ENCODE peak calls at places on chromosomes 4 and X, in seven cellular contexts. P is neuronal stem cell, E is DND-41, T is heart left ventricle, S is fibroblast of lung, M is IMR-90, X is bronchial epithelial cell. K is an unnamed sample. For H3K36me3, the result is how much of the 10 kb centered on the place peaks cover.

GRCh38 chr4:95095352-95095974 is 337.7 kb downstream of the BMPR1B start:
- DNase-seq in P (no peak), E (peak), T (no peak), S (peak), M (peak), X (peak), K (peak)

GRCh38 chr4:2702770-2703169 is 53.4 kb downstream of the TNIP2 start:
- DNase-seq in P (no peak), E (no peak), T (no peak), S (no peak), M (no peak), X (no peak), K (no peak)

GRCh38 chrX:45011131-45011530 is 138.1 kb downstream of the KDM6A start:
- DNase-seq in P (no peak), E (no peak), T (no peak), S (peak), M (peak), X (peak), K (no peak)

GRCh38 chrX:9534686-9535085 is 69.8 kb downstream of the TBL1X start:
- DNase-seq in P (no peak), E (no peak), T (no peak), S (peak), M (peak), X (no peak), K (no peak)

GRCh38 chr4:122666527-122667245 is 45.8 kb upstream of the IL21 start:
- DNase-seq in P (no peak), E (no peak), T (no peak), S (peak), M (peak), X (peak), K (no peak)

GRCh38 chr4:88009871-88010270 is 2.4 kb downstream of the PKD2 start:
- DNase-seq in P (no peak), E (no peak), T (no peak), S (no peak), M (no peak), X (no peak), K (no peak)

GRCh38 chrX:46561931-46562721 is 11.4 kb upstream of the CHST7 start:
- DNase-seq in P (no peak), E (no peak), T (peak), S (peak), M (no peak), X (no peak), K (peak)

GRCh38 chrX:143894938-143895337 is 11.1 kb downstream of the UBE2NL start:
- DNase-seq in P (no peak), E (no peak), T (no peak), S (no peak), M (no peak), X (no peak), K (no peak)

GRCh38 chrX:153764786-153765137 is 713 bp downstream of the PLXNB3 start:
- DNase-seq in P (no peak), E (no peak), T (no peak), S (no peak), M (no peak), X (no peak), K (no peak)

GRCh38 chr4:157170321-157170720 is 50.2 kb upstream of the GRIA2 start:
- DNase-seq in P (no peak), E (no peak), T (no peak), S (peak), M (peak), X (no peak), K (no peak)

GRCh38 chr4:39427477-39428119 is 20.9 kb downstream of the KLB start:
- DNase-seq in P (no peak), E (no peak), T (no peak), S (no peak), M (no peak), X (peak), K (no peak)

GRCh38 chrX:140817943-140818342 is 108.4 kb downstream of the LINC00632 start:
- DNase-seq in P (no peak), E (no peak), T (no peak), S (peak), M (peak), X (peak), K (no peak)

GRCh38 chrX:43225626-43226328 is 430.3 kb upstream of the MAOA start:
- DNase-seq in P (no peak), E (no peak), T (no peak), S (no peak), M (no peak), X (no peak), K (no peak)

GRCh38 chr4:145845118-145845517 is 93.5 kb downstream of the ZNF827 start:
- DNase-seq in P (no peak), E (no peak), T (no peak), S (no peak), M (no peak), X (no peak), K (no peak)

GRCh38 chrX:445727-446126 is 59.0 kb upstream of the PPP2R3B start:
- DNase-seq in P (no peak), E (no peak), T (no peak), S (no peak), M (no peak), X (no peak), K (no peak)

GRCh38 chr4:26936284-26937065 is 75.8 kb downstream of the STIM2 start:
- DNase-seq in P (no peak), E (no peak), T (no peak), S (peak), M (peak), X (no peak), K (no peak)

GRCh38 chrX:154890990-154891639 is 5.0 kb downstream of the F8A1 start:
- DNase-seq in P (no peak), E (no peak), T (no peak), S (no peak), M (no peak), X (no peak), K (no peak)

GRCh38 chr4:107824367-107825071 is at the start of gene SGMS2:
- DNase-seq in P (peak), E (no peak), T (peak), S (peak), M (peak), X (peak), K (peak)

GRCh38 chrX:1587161-1587560 is 4.2 kb upstream of the AKAP17A start:
- DNase-seq in P (no peak), E (peak), T (no peak), S (no peak), M (no peak), X (no peak), K (no peak)

GRCh38 chrX:21802054-21802660 is 37.3 kb upstream of the MBTPS2 start:
- DNase-seq in P (no peak), E (no peak), T (no peak), S (no peak), M (no peak), X (no peak), K (no peak)

GRCh38 chrX:102765794-102766193 is 45.3 kb downstream of the GPRASP3 start:
- DNase-seq in P (no peak), E (no peak), T (no peak), S (peak), M (peak), X (peak), K (no peak)

GRCh38 chr4:119286377-119287002 is 35.4 kb downstream of the FABP2 start:
- DNase-seq in P (peak), E (no peak), T (peak), S (peak), M (peak), X (peak), K (peak)

GRCh38 chr4:93178279-93178678 is 650.3 kb upstream of the ATOH1 start:
- DNase-seq in P (no peak), E (no peak), T (no peak), S (no peak), M (no peak), X (no peak), K (no peak)

GRCh38 chrX:12007881-12008280 is 130.4 kb upstream of the FRMPD4 start:
- DNase-seq in P (no peak), E (no peak), T (no peak), S (peak), M (peak), X (peak), K (no peak)

DNA sequence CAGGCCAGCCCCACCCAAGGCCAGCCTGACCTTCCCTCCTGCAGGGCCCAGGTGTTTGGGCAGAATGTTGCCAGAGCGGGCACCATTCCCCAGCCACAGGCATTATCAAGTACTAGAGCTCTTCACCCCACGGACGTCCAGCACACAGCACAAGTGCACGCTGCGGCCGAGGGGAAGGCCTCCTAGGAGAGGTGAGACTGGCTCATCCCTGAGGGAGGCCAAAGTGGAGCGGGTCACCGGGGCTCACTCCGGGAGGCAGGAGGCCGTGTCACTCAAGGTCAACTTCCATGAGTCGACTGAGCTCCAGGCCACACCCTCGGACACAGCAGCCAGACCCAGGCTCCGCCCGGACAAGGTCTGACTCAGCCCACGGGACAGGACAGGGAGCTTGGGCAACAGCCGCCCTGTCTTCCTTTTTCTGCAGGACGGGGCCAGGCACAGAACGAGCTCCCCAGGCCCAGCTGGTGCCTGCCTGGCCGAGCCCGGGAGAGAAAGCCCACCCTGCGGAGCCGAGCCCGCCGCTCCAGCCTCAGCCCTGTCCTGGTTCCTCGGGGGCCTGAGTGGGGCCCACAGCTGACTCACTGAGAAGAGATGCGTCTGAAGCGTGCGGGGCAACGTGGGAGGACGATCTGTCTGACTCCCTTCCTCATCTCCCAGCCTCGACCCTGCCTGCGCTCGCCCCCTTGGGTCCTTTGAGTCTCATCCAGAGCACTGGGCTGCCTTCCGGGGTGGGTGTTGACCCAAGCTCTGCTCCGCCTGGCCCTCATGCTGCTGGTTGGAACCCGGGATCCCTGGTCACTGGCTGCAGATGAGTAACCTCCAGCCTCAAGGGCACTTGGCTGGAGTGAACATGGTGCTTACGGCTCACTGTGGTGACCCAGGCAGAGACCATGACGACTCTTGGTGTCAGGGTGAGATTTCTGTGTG is 1.6 kb downstream of the SLC49A3 start:
- DNase-seq in P (no peak), E (no peak), T (peak), S (peak), M (peak), X (peak), K (no peak)
- H3K4me3 ChIP-seq in P (no peak), E (no peak), T (peak), S (no peak), M (no peak), X (no peak), K (no peak)

DNA sequence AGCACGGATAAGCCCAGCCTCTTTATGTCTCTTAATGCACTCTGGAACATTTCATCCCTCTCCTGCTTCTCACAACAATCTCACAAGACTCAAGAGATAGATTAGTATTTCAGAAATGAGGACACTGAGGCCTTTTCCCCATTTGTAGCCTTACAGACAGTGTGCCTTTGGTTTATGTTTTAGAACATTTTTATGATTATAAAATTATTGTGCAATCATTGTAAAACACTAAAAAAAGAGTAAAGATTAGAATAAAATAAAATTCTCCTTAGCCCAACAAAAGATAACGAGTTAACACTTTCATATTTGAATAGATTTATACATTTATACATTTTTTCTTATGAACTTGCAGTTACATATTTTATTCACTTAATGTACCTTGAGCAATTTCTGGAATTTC is 748.7 kb downstream of the TRIML1 start:
- DNase-seq in P (no peak), E (no peak), T (no peak), S (no peak), M (no peak), X (no peak), K (no peak)
- H3K36me3 ChIP-seq in P (under half), E (under half), T (under half), S (under half), M (under half), X (under half), K (under half)

GRCh38 chr4:37908488-37909343 is 17.8 kb downstream of the TBC1D1 start:
- DNase-seq in P (no peak), E (no peak), T (peak), S (peak), M (peak), X (peak), K (no peak)
- H3K4me3 ChIP-seq in P (no peak), E (no peak), T (peak), S (no peak), M (no peak), X (no peak), K (no peak)

DNA sequence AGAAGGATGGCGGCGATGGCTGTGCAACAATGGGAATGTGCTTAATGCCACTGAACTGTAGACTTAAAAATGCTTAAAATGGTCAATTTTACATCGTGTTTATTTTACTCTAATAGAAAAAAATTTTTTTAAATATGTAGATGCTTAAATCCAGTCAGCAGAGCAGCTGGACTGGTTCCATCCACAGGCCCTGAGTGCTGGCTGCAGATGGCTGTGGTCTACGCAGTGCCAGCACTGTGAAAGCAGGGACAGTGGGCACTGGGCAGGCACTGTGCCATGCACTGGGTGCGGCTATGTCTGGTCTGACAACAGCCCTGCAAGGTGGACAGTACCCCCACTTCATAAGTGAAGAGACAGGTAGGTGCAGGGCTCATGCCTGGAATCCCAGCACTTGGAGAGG is 175.2 kb downstream of the AFAP1 start:
- DNase-seq in P (no peak), E (no peak), T (no peak), S (no peak), M (no peak), X (no peak), K (no peak)
- H3K36me3 ChIP-seq in P (under half), E (under half), T (under half), S (under half), M (half or more), X (under half), K (under half)

GRCh38 chrX:85243761-85244410 is at the start of the genes SATL1 and ZNF711:
- DNase-seq in P (peak), E (peak), T (peak), S (peak), M (peak), X (no peak), K (no peak)

GRCh38 chrX:85244411-85245210 is 820 bp downstream of the ZNF711 start:
- DNase-seq in P (peak), E (peak), T (no peak), S (peak), M (peak), X (no peak), K (no peak)

GRCh38 chrX:85243155-85243554 is 424 bp downstream of the SATL1 start:
- DNase-seq in P (no peak), E (no peak), T (no peak), S (peak), M (no peak), X (no peak), K (no peak)
- H3K4me3 ChIP-seq in P (no peak), E (peak), T (no peak), S (no peak), M (peak), X (no peak), K (no peak)

DNA sequence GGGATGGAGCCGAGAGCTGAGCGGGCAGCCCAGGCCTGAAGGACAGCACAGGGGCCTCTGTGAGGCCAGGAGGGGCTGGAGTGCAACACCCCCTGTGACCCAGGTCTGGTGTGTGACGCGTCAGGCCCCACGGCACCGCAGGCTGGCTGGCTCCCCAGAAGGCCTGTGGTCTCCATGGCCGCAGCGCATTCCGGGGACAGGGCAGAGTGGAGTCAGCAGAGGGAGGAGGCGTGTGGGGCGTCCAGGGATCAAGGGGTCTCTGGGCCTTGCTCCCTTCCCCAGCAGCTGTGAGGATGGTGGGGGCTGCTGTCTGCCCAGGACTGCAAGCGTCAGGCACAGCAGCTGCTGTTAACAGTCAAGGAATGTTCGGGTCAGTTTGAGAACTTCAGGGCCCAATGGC is 18.1 kb downstream of the PCGF3 start:
- DNase-seq in P (no peak), E (no peak), T (no peak), S (no peak), M (no peak), X (no peak), K (no peak)
- H3K36me3 ChIP-seq in P (half or more), E (under half), T (under half), S (under half), M (under half), X (under half), K (under half)

GRCh38 chr4:128684031-128684430 is 125.5 kb upstream of the JADE1 start:
- DNase-seq in P (no peak), E (no peak), T (no peak), S (no peak), M (no peak), X (no peak), K (no peak)
- H3K4me3 ChIP-seq in P (no peak), E (no peak), T (no peak), S (no peak), M (no peak), X (no peak), K (no peak)

K was measured in CD4-positive, CD25-positive, alpha-beta regulatory T cell.